ENCODE peak calls at places on chromosomes 11 and 22, in eight cellular contexts. T is psoas muscle; C is endothelial cell; V is endodermal cell; Z is heart right ventricle; Y is kidney; H is NCI-H1417; F is stimulated activated naive CD8-positive, alpha-beta T cell treated with anti-CD3 and anti-CD28 coated beads, Interleukin-15, Interleukin-2, amounts not matched to agents 100 U/mL and 50 U/mL, for 24 hours. X is an unnamed sample.

GRCh38 chr22:29348956-29349355 is 33.5 kb upstream of the RASL10A start:
- DNase-seq in T (no peak), C (no peak), V (no peak), Z (no peak), Y (no peak), H (no peak), F (no peak), X (no peak)

GRCh38 chr11:33476945-33477584 is 219.9 kb downstream of the HIPK3 start:
- DNase-seq in T (no peak), C (no peak), V (no peak), Z (no peak), Y (no peak), H (no peak), F (no peak), X (no peak)

GRCh38 chr22:40345271-40345670 is 1.0 kb upstream of the ADSL start:
- DNase-seq in T (no peak), C (no peak), V (no peak), Z (no peak), Y (no peak), H (no peak), F (no peak), X (no peak)

GRCh38 chr11:61010466-61011238 is 39.2 kb downstream of the CD6 start:
- DNase-seq in T (no peak), C (no peak), V (no peak), Z (no peak), Y (no peak), H (no peak), F (no peak), X (no peak)

GRCh38 chr11:119726585-119727522 is 2.1 kb downstream of the NECTIN1 start:
- DNase-seq in T (no peak), C (no peak), V (peak), Z (no peak), Y (no peak), H (no peak), F (no peak), X (no peak)

GRCh38 chr22:30601464-30601863 is 5.5 kb upstream of the TCN2 start:
- DNase-seq in T (no peak), C (no peak), V (no peak), Z (no peak), Y (no peak), H (no peak), F (no peak), X (no peak)

GRCh38 chr22:49775191-49776052 is 52.3 kb downstream of the BRD1 start:
- DNase-seq in T (peak), C (no peak), V (no peak), Z (no peak), Y (peak), H (no peak), F (no peak), X (no peak)

GRCh38 chr11:35464308-35464707 is 45.0 kb upstream of the SLC1A2 start:
- DNase-seq in T (no peak), C (peak), V (no peak), Z (no peak), Y (no peak), H (peak), F (no peak), X (no peak)

GRCh38 chr22:44091021-44091721 is 67.1 kb downstream of the PARVB start:
- DNase-seq in T (no peak), C (peak), V (no peak), Z (no peak), Y (peak), H (no peak), F (peak), X (no peak)

GRCh38 chr22:37186228-37186996 is 1.6 kb downstream of the C1QTNF6 start:
- DNase-seq in T (peak), C (peak), V (peak), Z (no peak), Y (peak), H (no peak), F (peak), X (no peak)

GRCh38 chr22:20803696-20804324 is 29.9 kb downstream of the SERPIND1 start:
- DNase-seq in T (peak), C (peak), V (peak), Z (peak), Y (no peak), H (no peak), F (peak), X (no peak)

GRCh38 chr11:78370406-78371172 is 47.0 kb downstream of the GAB2 start:
- DNase-seq in T (no peak), C (no peak), V (no peak), Z (peak), Y (no peak), H (no peak), F (no peak), X (no peak)

GRCh38 chr22:43437871-43438475 is 26.2 kb downstream of the MPPED1 start:
- DNase-seq in T (no peak), C (no peak), V (no peak), Z (no peak), Y (peak), H (no peak), F (no peak), X (no peak)

GRCh38 chr11:38900156-38900679 is 2302.2 kb upstream of the RAG2 start:
- DNase-seq in T (no peak), C (no peak), V (no peak), Z (no peak), Y (no peak), H (no peak), F (no peak), X (no peak)

GRCh38 chr11:2516276-2517015 is 71.6 kb downstream of the KCNQ1 start:
- DNase-seq in T (peak), C (no peak), V (peak), Z (no peak), Y (peak), H (no peak), F (no peak), X (no peak)

GRCh38 chr22:38455530-38456271 is 702 bp upstream of the KCNJ4 start:
- DNase-seq in T (no peak), C (peak), V (peak), Z (no peak), Y (peak), H (peak), F (peak), X (no peak)

GRCh38 chr22:20741634-20742581 is 32.0 kb upstream of the SERPIND1 start:
- DNase-seq in T (no peak), C (peak), V (peak), Z (no peak), Y (peak), H (no peak), F (peak), X (no peak)

GRCh38 chr11:455566-456147 is 5.6 kb downstream of the PTDSS2 start:
- DNase-seq in T (peak), C (no peak), V (no peak), Z (no peak), Y (peak), H (no peak), F (no peak), X (no peak)

GRCh38 chr22:31281733-31282132 is 10.6 kb downstream of the PIK3IP1 start:
- DNase-seq in T (no peak), C (no peak), V (no peak), Z (no peak), Y (no peak), H (no peak), F (no peak), X (no peak)

GRCh38 chr11:862028-862703 is 19.5 kb downstream of the TSPAN4 start:
- DNase-seq in T (no peak), C (no peak), V (no peak), Z (no peak), Y (no peak), H (no peak), F (no peak), X (no peak)

GRCh38 chr22:44193537-44193896 is 12.8 kb downstream of the PARVG start:
- DNase-seq in T (no peak), C (no peak), V (no peak), Z (no peak), Y (no peak), H (no peak), F (peak), X (no peak)

GRCh38 chr11:102704841-102705240 is 728 bp downstream of the MMP27 start:
- DNase-seq in T (no peak), C (no peak), V (no peak), Z (no peak), Y (no peak), H (no peak), F (no peak), X (no peak)

GRCh38 chr11:132318421-132319157 is 948.2 kb downstream of the NTM start:
- DNase-seq in T (no peak), C (no peak), V (no peak), Z (no peak), Y (no peak), H (no peak), F (no peak), X (no peak)

GRCh38 chr22:37741312-37741795 is 44.5 kb downstream of the TRIOBP start:
- DNase-seq in T (peak), C (no peak), V (no peak), Z (peak), Y (peak), H (peak), F (no peak), X (peak)

GRCh38 chr11:131486937-131487336 is 116.5 kb downstream of the NTM start:
- DNase-seq in T (no peak), C (no peak), V (no peak), Z (no peak), Y (no peak), H (no peak), F (no peak), X (no peak)

GRCh38 chr11:73321342-73322110 is 13.4 kb downstream of the ARHGEF17 start:
- DNase-seq in T (peak), C (peak), V (no peak), Z (peak), Y (peak), H (peak), F (no peak), X (no peak)